ENCODE peak calls at places on chromosome 19, in ten cellular contexts. E is GM10248, P is body of pancreas, M is WTC11, V is hepatocyte, I is GM23338, T is Caco-2, S is fibroblast of mammary gland, H is astrocyte, Q is AG04450. N is an unnamed sample.

GRCh38 chr19:53906211-53907192 is 2.6 kb upstream of the CACNG7 start:
- DNase-seq in E (peak; percentile 80), T (peak; percentile 32), I (peak; percentile 81), H (no peak), S (peak; percentile 10), Q (no peak), M (peak; percentile 89), P (peak; percentile 19), V (peak; percentile 56), N (peak; percentile 91)

GRCh38 chr19:47310323-47310722 is 662 bp downstream of the C5AR1 start:
- DNase-seq in Q (no peak), M (no peak), V (no peak), T (no peak), P (no peak), H (no peak), S (no peak), E (no peak), I (no peak), N (no peak)

GRCh38 chr19:18526316-18526715 is 4.4 kb upstream of the ELL start:
- DNase-seq in P (no peak), S (no peak), H (no peak), V (no peak), I (no peak), Q (no peak), M (no peak), T (no peak), E (no peak), N (no peak)

GRCh38 chr19:3673506-3674439 is 26.5 kb downstream of the PIP5K1C start:
- DNase-seq in V (no peak), T (no peak), M (no peak), E (no peak), P (no peak), H (no peak), S (no peak), Q (no peak), I (no peak), N (no peak)

GRCh38 chr19:35085947-35086346 is 29.7 kb upstream of the FXYD3 start:
- DNase-seq in H (no peak), I (no peak), M (no peak), V (no peak), P (no peak), Q (no peak), S (no peak), E (peak; percentile 65), T (no peak), N (peak; percentile 68)

GRCh38 chr19:18206018-18206417 is 2.2 kb upstream of the RAB3A start:
- DNase-seq in P (no peak), E (no peak), S (no peak), T (no peak), H (no peak), I (peak; percentile 34), M (no peak), Q (no peak), V (peak; percentile 2), N (no peak)

GRCh38 chr19:44512326-44513298 is 12.3 kb upstream of the ZNF180 start:
- DNase-seq in Q (peak; percentile 34), S (peak; percentile 50), I (peak; percentile 78), H (peak; percentile 9), P (no peak), T (peak; percentile 75), E (no peak), V (peak; percentile 32), M (peak; percentile 82), N (no peak)

GRCh38 chr19:37333457-37333856 is 37.4 kb upstream of the ZNF527 start:
- DNase-seq in P (no peak), I (no peak), T (no peak), E (no peak), M (no peak), S (peak; percentile 65), V (no peak), H (peak; percentile 13), Q (no peak), N (no peak)

GRCh38 chr19:14835011-14835410 is at the start of the genes OR7A5 and OR7C1:
- DNase-seq in M (no peak), S (peak; percentile 63), Q (no peak), P (no peak), E (no peak), H (no peak), V (no peak), T (no peak), I (peak; percentile 33), N (no peak)

GRCh38 chr19:19270749-19271571 is 2.1 kb downstream of the TM6SF2 start:
- DNase-seq in M (no peak), I (no peak), E (no peak), P (no peak), T (no peak), Q (no peak), V (no peak), H (no peak), S (no peak), N (peak; percentile 24)

GRCh38 chr19:801030-801860 is 4.0 kb downstream of the PTBP1 start:
- DNase-seq in V (no peak), E (no peak), Q (no peak), I (peak; percentile 15), S (peak; percentile 55), H (no peak), T (no peak), M (no peak), P (peak; percentile 80), N (no peak)

GRCh38 chr19:38562096-38562495 is 55.7 kb downstream of the MAP4K1 start:
- DNase-seq in T (no peak), S (no peak), E (no peak), H (no peak), V (no peak), I (no peak), M (no peak), P (no peak), Q (no peak), N (no peak)

GRCh38 chr19:17339088-17339741 is 1.9 kb downstream of the GTPBP3 start:
- DNase-seq in M (peak; percentile 84), E (no peak), H (no peak), S (no peak), V (no peak), T (no peak), I (peak; percentile 74), P (no peak), Q (no peak), N (peak; percentile 56)

GRCh38 chr19:53945441-53945840 is 17.3 kb upstream of the CACNG8 start:
- DNase-seq in M (peak; percentile 63), Q (no peak), H (peak; percentile 7), I (peak; percentile 89), E (no peak), S (peak; percentile 18), P (no peak), V (no peak), T (no peak), N (no peak)

GRCh38 chr19:58181902-58182576 is 822 bp upstream of the ZNF274 start:
- DNase-seq in S (peak; percentile 49), M (peak; percentile 79), T (peak; percentile 70), V (no peak), E (no peak), H (no peak), I (peak; percentile 82), Q (no peak), P (peak; percentile 18), N (no peak)

GRCh38 chr19:44717603-44718002 is 18.7 kb downstream of the CEACAM16 start:
- DNase-seq in Q (no peak), V (no peak), E (no peak), T (no peak), S (no peak), P (no peak), H (no peak), M (no peak), I (no peak), N (no peak)

GRCh38 chr19:9793051-9793591 is 24.6 kb upstream of the ZNF846 start:
- DNase-seq in P (peak; percentile 56), E (no peak), M (no peak), S (peak; percentile 54), V (peak; percentile 83), I (peak; percentile 75), H (peak; percentile 39), T (peak; percentile 40), Q (no peak), N (no peak)

GRCh38 chr19:49119411-49120324 is at the start of gene PPFIA3:
- DNase-seq in S (peak; percentile 42), M (peak; percentile 63), H (peak; percentile 25), Q (no peak), E (no peak), V (peak; percentile 88), T (peak; percentile 78), P (peak; percentile 87), I (peak; percentile 73), N (peak; percentile 56)

GRCh38 chr19:49117677-49118564 is 1.0 kb downstream of the C19orf73 start:
- DNase-seq in P (no peak), Q (no peak), I (no peak), V (no peak), S (no peak), T (no peak), M (no peak), H (no peak), E (no peak), N (no peak)

GRCh38 chr19:49120868-49121267 is 1.5 kb downstream of the PPFIA3 start:
- DNase-seq in Q (no peak), H (no peak), I (no peak), P (no peak), S (no peak), M (no peak), V (no peak), T (no peak), E (no peak), N (no peak)

GRCh38 chr19:49120325-49120683 is 960 bp downstream of the PPFIA3 start:
- DNase-seq in Q (no peak), M (no peak), T (no peak), I (no peak), E (no peak), S (no peak), V (no peak), H (no peak), P (no peak), N (no peak)

GRCh38 chr19:49118565-49119410 is at the start of gene C19orf73:
- DNase-seq in E (peak; percentile 99), M (peak; percentile 94), Q (peak; percentile 81), P (peak; percentile 96), I (peak; percentile 96), T (peak; percentile 98), H (peak; percentile 75), S (peak; percentile 87), V (peak; percentile 98), N (peak; percentile 100)
- TF ChIP-seq CTCF in E (no peak), M (no peak), Q (peak; percentile 10), P (peak; percentile 26), I (no peak), T (no peak), H (no peak), S (no peak), V (no peak), N (peak; percentile 11)

GRCh38 chr19:10835754-10836477 is at the start of gene TMED1:
- DNase-seq in E (peak; percentile 95), P (peak; percentile 100), H (peak; percentile 95), I (peak; percentile 100), V (peak; percentile 100), T (peak; percentile 99), S (peak; percentile 99), M (peak; percentile 100), Q (peak; percentile 97), N (peak; percentile 95)
- TF ChIP-seq CTCF in E (no peak), P (peak; percentile 59), H (peak; percentile 14), I (peak; percentile 25), V (peak; percentile 13), T (no peak), S (no peak), M (peak; percentile 36), Q (peak; percentile 27), N (no peak)

GRCh38 chr19:33334271-33334670 is 31.9 kb upstream of the CEBPA start:
- DNase-seq in E (no peak), P (no peak), V (no peak), I (no peak), M (no peak), Q (no peak), T (no peak), S (no peak), H (no peak), N (no peak)
- TF ChIP-seq CTCF in E (no peak), P (no peak), V (no peak), I (no peak), M (no peak), Q (no peak), T (no peak), S (no peak), H (no peak), N (no peak)

GRCh38 chr19:8593931-8594330 is 16.6 kb downstream of the ADAMTS10 start:
- DNase-seq in P (no peak), S (no peak), T (no peak), E (no peak), M (no peak), H (no peak), Q (no peak), V (no peak), I (no peak), N (no peak)
- TF ChIP-seq CTCF in P (no peak), S (peak; percentile 13), T (peak; percentile 14), E (no peak), M (no peak), H (peak; percentile 14), Q (peak; percentile 17), V (peak; percentile 16), I (peak; percentile 59), N (no peak)

N was measured in GM13977.